ENCODE peak calls at places on chromosomes 16 and 17, in eight cellular contexts. H, Q, I, M, N, R, P and F are unnamed samples.

GRCh38 chr16:27452569-27453475 is 50.8 kb downstream of the IL21R start:
- DNase-seq in I (no peak), M (no peak), H (no peak), R (no peak), P (peak; percentile 64), Q (no peak), N (no peak), F (peak; percentile 17)

GRCh38 chr16:86424413-86424812 is 85.9 kb upstream of the FOXF1 start:
- DNase-seq in H (no peak), I (no peak), N (no peak), M (no peak), Q (no peak), R (no peak), P (no peak), F (no peak)

GRCh38 chr17:31308372-31308905 is 5.4 kb downstream of the EVI2B start:
- DNase-seq in H (no peak), I (no peak), Q (no peak), M (no peak), P (no peak), R (no peak), N (no peak), F (no peak)

GRCh38 chr17:58998871-58999270 is 107.8 kb downstream of the TRIM37 start:
- DNase-seq in I (no peak), H (no peak), Q (no peak), N (no peak), P (no peak), M (no peak), R (no peak), F (no peak)

GRCh38 chr17:12342609-12343248 is 322.1 kb downstream of the MAP2K4 start:
- DNase-seq in H (no peak), I (peak; percentile 51), Q (no peak), N (no peak), M (no peak), P (peak; percentile 9), R (no peak), F (peak; percentile 37)

GRCh38 chr17:72754513-72754912 is 338.0 kb downstream of the SLC39A11 start:
- DNase-seq in P (no peak), R (no peak), Q (peak; percentile 9), N (no peak), I (peak; percentile 58), H (no peak), M (no peak), F (peak; percentile 55)

GRCh38 chr16:17773698-17774101 is 302.9 kb upstream of the XYLT1 start:
- DNase-seq in N (no peak), R (no peak), H (no peak), P (no peak), I (peak; percentile 62), Q (no peak), M (peak; percentile 7), F (no peak)

GRCh38 chr16:58026705-58027340 is 1.3 kb downstream of the MMP15 start:
- DNase-seq in N (no peak), I (no peak), M (no peak), Q (no peak), R (no peak), H (no peak), P (no peak), F (peak; percentile 8)

GRCh38 chr17:1568950-1569810 is 6.6 kb upstream of the PITPNA start:
- DNase-seq in R (no peak), N (no peak), I (no peak), M (no peak), P (no peak), Q (no peak), H (no peak), F (peak; percentile 43)

GRCh38 chr17:78114831-78115723 is 13.5 kb downstream of the TMC6 start:
- DNase-seq in I (no peak), R (no peak), N (no peak), M (peak; percentile 96), H (no peak), Q (no peak), P (no peak), F (no peak)

GRCh38 chr16:58022601-58023371 is 2.8 kb upstream of the MMP15 start:
- DNase-seq in N (no peak), I (peak; percentile 89), R (no peak), Q (peak; percentile 30), P (no peak), M (peak; percentile 62), H (peak; percentile 76), F (peak; percentile 79)